ENCODE peak calls at places on chromosomes 7 and 10, in four cellular contexts. F is fibroblast of lung, X is WERI-Rb-1, H is CD14-positive monocyte. A is an unnamed sample.
A peak's percentile ranks its signal among the peaks of the same experiment; 100 is the strongest.

GRCh38 chr10:104445359-104445758 is 91.7 kb downstream of the CFAP58 start:
- DNase-seq in F (peak; percentile 34), X (no peak), H (no peak), A (no peak)

GRCh38 chr10:44325157-44325556 is 59.7 kb downstream of the CXCL12 start:
- DNase-seq in F (no peak), X (no peak), H (no peak), A (no peak)

GRCh38 chr7:130996841-130997231 is 262.8 kb upstream of the KLF14 start:
- DNase-seq in F (no peak), X (no peak), H (no peak), A (peak; percentile 46)

GRCh38 chr10:96407560-96408069 is 48.8 kb upstream of the OPALIN start:
- DNase-seq in F (no peak), X (no peak), H (no peak), A (no peak)

GRCh38 chr7:920351-921070 is 34.0 kb downstream of the ADAP1 start:
- DNase-seq in F (no peak), X (no peak), H (peak; percentile 44), A (peak; percentile 22)

GRCh38 chr7:83394776-83395175 is 232.1 kb upstream of the PCLO start:
- DNase-seq in F (no peak), X (no peak), H (no peak), A (no peak)

GRCh38 chr10:125262920-125263319 is 102.6 kb upstream of the CTBP2 start:
- DNase-seq in F (no peak), X (no peak), H (no peak), A (no peak)

GRCh38 chr7:151432658-151433521 is 7.1 kb downstream of the CRYGN start:
- DNase-seq in F (no peak), X (no peak), H (no peak), A (no peak)

GRCh38 chr7:17852361-17852760 is 87.9 kb downstream of the SNX13 start:
- DNase-seq in F (no peak), X (no peak), H (no peak), A (no peak)

GRCh38 chr10:80537705-80538480 is at the start of gene SH2D4B:
- DNase-seq in F (no peak), X (no peak), H (no peak), A (no peak)

GRCh38 chr7:8133955-8134733 is 127.8 kb downstream of the ICA1 start:
- DNase-seq in F (no peak), X (no peak), H (no peak), A (no peak)

GRCh38 chr7:152956006-152956405 is 196.5 kb downstream of the ACTR3B start:
- DNase-seq in F (no peak), X (peak; percentile 57), H (no peak), A (no peak)

GRCh38 chr7:47893238-47893637 is 55.0 kb downstream of the PKD1L1 start:
- DNase-seq in F (no peak), X (peak; percentile 23), H (no peak), A (no peak)

GRCh38 chr7:116955340-116955739 is 2.0 kb downstream of the ST7 start:
- DNase-seq in F (no peak), X (no peak), H (no peak), A (no peak)

GRCh38 chr7:94449151-94449725 is 54.5 kb downstream of the COL1A2 start:
- DNase-seq in F (peak; percentile 71), X (no peak), H (no peak), A (no peak)

GRCh38 chr7:90251304-90251635 is 6.3 kb downstream of the CFAP69 start:
- DNase-seq in F (peak; percentile 17), X (no peak), H (no peak), A (no peak)

GRCh38 chr7:36889182-36889581 is 164.9 kb upstream of the AOAH start:
- DNase-seq in F (no peak), X (no peak), H (no peak), A (no peak)

GRCh38 chr7:98807306-98807880 is 62.4 kb downstream of the TMEM130 start:
- DNase-seq in F (no peak), X (no peak), H (no peak), A (no peak)

GRCh38 chr10:87101996-87102395 is 7.0 kb downstream of the SHLD2 start:
- DNase-seq in F (no peak), X (no peak), H (no peak), A (no peak)

GRCh38 chr10:95335933-95336699 is 45.3 kb upstream of the PDLIM1 start:
- DNase-seq in F (no peak), X (no peak), H (no peak), A (no peak)

GRCh38 chr7:117157121-117157870 is 165.6 kb downstream of the WNT2 start:
- DNase-seq in F (peak; percentile 86), X (no peak), H (no peak), A (peak; percentile 51)

GRCh38 chr7:92612501-92612900 is 22.3 kb upstream of the FAM133B start:
- DNase-seq in F (peak; percentile 31), X (no peak), H (no peak), A (no peak)

GRCh38 chr10:22486431-22486830 is 141.1 kb downstream of the SPAG6 start:
- DNase-seq in F (no peak), X (no peak), H (no peak), A (no peak)